ENCODE peak calls at places on chromosome 9, in nine cellular contexts. One of them, this sample, is unnamed.

GRCh38 chr9:136312436-136312835 is 8.5 kb upstream of the CCDC187 start:
- DNase-seq in tibial nerve: no peak
- DNase-seq in HepG2: no peak
- DNase-seq in A549: peak; percentile 74
- DNase-seq in suprapubic skin: no peak
- DNase-seq in upper lobe of left lung: peak; percentile 77
- DNase-seq in transverse colon: peak; percentile 31
- DNase-seq in ovary: peak; percentile 55
- DNase-seq in K562: peak; percentile 63
- DNase-seq in this sample: peak; percentile 54

GRCh38 chr9:4381744-4382143 is 81.9 kb upstream of the GLIS3 start:
- DNase-seq in tibial nerve: no peak
- DNase-seq in HepG2: no peak
- DNase-seq in A549: no peak
- DNase-seq in suprapubic skin: no peak
- DNase-seq in upper lobe of left lung: no peak
- DNase-seq in transverse colon: no peak
- DNase-seq in ovary: no peak
- DNase-seq in K562: no peak
- DNase-seq in this sample: no peak

GRCh38 chr9:22105005-22105722 is 96.1 kb upstream of the CDKN2B start:
- DNase-seq in tibial nerve: no peak
- DNase-seq in HepG2: no peak
- DNase-seq in A549: no peak
- DNase-seq in suprapubic skin: no peak
- DNase-seq in upper lobe of left lung: no peak
- DNase-seq in transverse colon: no peak
- DNase-seq in ovary: no peak
- DNase-seq in K562: no peak
- DNase-seq in this sample: no peak

GRCh38 chr9:8599937-8600336 is 800.4 kb upstream of the DMAC1 start:
- DNase-seq in tibial nerve: no peak
- DNase-seq in HepG2: no peak
- DNase-seq in A549: no peak
- DNase-seq in suprapubic skin: no peak
- DNase-seq in upper lobe of left lung: no peak
- DNase-seq in transverse colon: no peak
- DNase-seq in ovary: no peak
- DNase-seq in K562: no peak
- DNase-seq in this sample: no peak

GRCh38 chr9:137445930-137446431 is 4.8 kb upstream of the ENTPD8 start:
- DNase-seq in tibial nerve: no peak
- DNase-seq in HepG2: no peak
- DNase-seq in A549: no peak
- DNase-seq in suprapubic skin: peak; percentile 76
- DNase-seq in upper lobe of left lung: peak; percentile 80
- DNase-seq in transverse colon: no peak
- DNase-seq in ovary: no peak
- DNase-seq in K562: no peak
- DNase-seq in this sample: no peak

GRCh38 chr9:100354121-100354800 is 1.5 kb upstream of the TEX10 start:
- DNase-seq in tibial nerve: no peak
- DNase-seq in HepG2: no peak
- DNase-seq in A549: no peak
- DNase-seq in suprapubic skin: no peak
- DNase-seq in upper lobe of left lung: no peak
- DNase-seq in transverse colon: no peak
- DNase-seq in ovary: no peak
- DNase-seq in K562: no peak
- DNase-seq in this sample: no peak

GRCh38 chr9:126397056-126397455 is 70.4 kb downstream of the MVB12B start:
- DNase-seq in tibial nerve: no peak
- DNase-seq in HepG2: no peak
- DNase-seq in A549: peak; percentile 10
- DNase-seq in suprapubic skin: no peak
- DNase-seq in upper lobe of left lung: no peak
- DNase-seq in transverse colon: peak; percentile 66
- DNase-seq in ovary: no peak
- DNase-seq in K562: no peak
- DNase-seq in this sample: peak; percentile 50

GRCh38 chr9:86586144-86586494 is 231.9 kb upstream of the TUT7 start:
- DNase-seq in tibial nerve: no peak
- DNase-seq in HepG2: no peak
- DNase-seq in A549: no peak
- DNase-seq in suprapubic skin: no peak
- DNase-seq in upper lobe of left lung: no peak
- DNase-seq in transverse colon: no peak
- DNase-seq in ovary: no peak
- DNase-seq in K562: no peak
- DNase-seq in this sample: no peak

GRCh38 chr9:72665421-72665820 is 144.0 kb downstream of the TMC1 start:
- DNase-seq in tibial nerve: no peak
- DNase-seq in HepG2: no peak
- DNase-seq in A549: no peak
- DNase-seq in suprapubic skin: no peak
- DNase-seq in upper lobe of left lung: no peak
- DNase-seq in transverse colon: no peak
- DNase-seq in ovary: no peak
- DNase-seq in K562: no peak
- DNase-seq in this sample: no peak

GRCh38 chr9:18906656-18907395 is 126.2 kb downstream of the SAXO1 start:
- DNase-seq in tibial nerve: no peak
- DNase-seq in HepG2: no peak
- DNase-seq in A549: no peak
- DNase-seq in suprapubic skin: no peak
- DNase-seq in upper lobe of left lung: peak; percentile 60
- DNase-seq in transverse colon: no peak
- DNase-seq in ovary: no peak
- DNase-seq in K562: no peak
- DNase-seq in this sample: no peak

GRCh38 chr9:72187296-72187695 is 38.1 kb downstream of the GDA start:
- DNase-seq in tibial nerve: no peak
- DNase-seq in HepG2: no peak
- DNase-seq in A549: no peak
- DNase-seq in suprapubic skin: no peak
- DNase-seq in upper lobe of left lung: no peak
- DNase-seq in transverse colon: no peak
- DNase-seq in ovary: no peak
- DNase-seq in K562: no peak
- DNase-seq in this sample: no peak

GRCh38 chr9:92196909-92197308 is 81.7 kb upstream of the SPTLC1 start:
- DNase-seq in tibial nerve: no peak
- DNase-seq in HepG2: peak; percentile 89
- DNase-seq in A549: no peak
- DNase-seq in suprapubic skin: no peak
- DNase-seq in upper lobe of left lung: no peak
- DNase-seq in transverse colon: no peak
- DNase-seq in ovary: no peak
- DNase-seq in K562: no peak
- DNase-seq in this sample: no peak

GRCh38 chr9:19137282-19137681 is 10.0 kb upstream of the PLIN2 start:
- DNase-seq in tibial nerve: no peak
- DNase-seq in HepG2: no peak
- DNase-seq in A549: no peak
- DNase-seq in suprapubic skin: no peak
- DNase-seq in upper lobe of left lung: no peak
- DNase-seq in transverse colon: no peak
- DNase-seq in ovary: no peak
- DNase-seq in K562: no peak
- DNase-seq in this sample: no peak

GRCh38 chr9:2837915-2838314 is 6.0 kb downstream of the PUM3 start:
- DNase-seq in tibial nerve: no peak
- DNase-seq in HepG2: no peak
- DNase-seq in A549: peak; percentile 25
- DNase-seq in suprapubic skin: no peak
- DNase-seq in upper lobe of left lung: no peak
- DNase-seq in transverse colon: no peak
- DNase-seq in ovary: no peak
- DNase-seq in K562: no peak
- DNase-seq in this sample: no peak

GRCh38 chr9:95105519-95106287 is 211.8 kb downstream of the FANCC start:
- DNase-seq in tibial nerve: no peak
- DNase-seq in HepG2: no peak
- DNase-seq in A549: no peak
- DNase-seq in suprapubic skin: peak; percentile 24
- DNase-seq in upper lobe of left lung: no peak
- DNase-seq in transverse colon: no peak
- DNase-seq in ovary: no peak
- DNase-seq in K562: no peak
- DNase-seq in this sample: no peak

GRCh38 chr9:95103385-95104087 is 214.0 kb downstream of the FANCC start:
- DNase-seq in tibial nerve: no peak
- DNase-seq in HepG2: peak; percentile 28
- DNase-seq in A549: no peak
- DNase-seq in suprapubic skin: no peak
- DNase-seq in upper lobe of left lung: no peak
- DNase-seq in transverse colon: no peak
- DNase-seq in ovary: no peak
- DNase-seq in K562: no peak
- DNase-seq in this sample: no peak

GRCh38 chr9:95102572-95102971 is 214.9 kb downstream of the FANCC start:
- DNase-seq in tibial nerve: no peak
- DNase-seq in HepG2: no peak
- DNase-seq in A549: no peak
- DNase-seq in suprapubic skin: no peak
- DNase-seq in upper lobe of left lung: no peak
- DNase-seq in transverse colon: no peak
- DNase-seq in ovary: no peak
- DNase-seq in K562: no peak
- DNase-seq in this sample: no peak

GRCh38 chr9:95104966-95105365 is 212.5 kb downstream of the FANCC start:
- DNase-seq in tibial nerve: no peak
- DNase-seq in HepG2: no peak
- DNase-seq in A549: no peak
- DNase-seq in suprapubic skin: no peak
- DNase-seq in upper lobe of left lung: no peak
- DNase-seq in transverse colon: no peak
- DNase-seq in ovary: no peak
- DNase-seq in K562: no peak
- DNase-seq in this sample: no peak

DNA sequence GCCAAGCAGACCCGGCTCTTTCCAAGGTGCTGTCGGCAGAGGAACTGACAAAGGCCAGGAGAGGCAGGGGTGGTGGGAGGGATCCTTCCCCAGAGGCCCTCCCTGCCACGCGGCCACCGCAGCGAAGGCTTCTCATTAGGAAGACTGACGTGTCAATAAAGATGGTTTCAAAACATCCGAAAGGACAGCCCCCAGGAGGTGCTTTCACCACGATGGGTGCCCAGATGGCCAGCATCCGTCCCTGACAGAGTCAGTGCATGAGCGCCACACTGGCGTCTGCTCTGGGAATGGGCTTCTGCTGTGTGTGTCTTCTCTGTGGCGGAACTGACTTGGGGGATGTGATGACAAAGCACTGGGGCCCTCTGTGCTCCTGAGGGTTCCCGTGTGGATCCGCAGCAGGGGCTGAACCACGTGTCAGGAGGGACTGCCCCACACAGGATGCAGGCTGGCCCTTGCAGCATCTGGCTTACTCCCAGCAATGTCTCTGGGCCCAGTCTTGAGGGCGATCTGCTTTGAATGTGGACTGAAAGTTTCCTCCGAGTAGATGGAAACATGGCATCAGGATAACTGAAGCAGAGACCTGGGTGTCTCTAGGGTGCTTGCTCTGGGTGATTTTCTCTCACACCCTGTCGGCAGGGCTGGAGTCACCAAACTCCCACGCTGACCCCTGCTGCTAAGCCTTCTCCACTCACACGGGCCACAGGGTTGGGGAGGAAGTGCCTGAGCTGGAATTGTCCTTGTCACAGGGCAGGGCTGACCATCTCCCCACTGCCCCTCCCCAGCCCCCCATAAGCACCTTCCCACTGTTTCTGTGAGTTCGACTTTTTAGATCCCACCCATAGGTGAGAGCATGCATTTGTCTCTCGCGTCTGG is 213.2 kb downstream of the FANCC start:
- DNase-seq in tibial nerve: no peak
- DNase-seq in HepG2: no peak
- DNase-seq in A549: no peak
- DNase-seq in suprapubic skin: no peak
- DNase-seq in upper lobe of left lung: no peak
- DNase-seq in transverse colon: no peak
- DNase-seq in ovary: no peak
- DNase-seq in K562: no peak
- DNase-seq in this sample: no peak
- TF ChIP-seq EP300 in tibial nerve: no peak
- TF ChIP-seq EP300 in HepG2: no peak
- TF ChIP-seq EP300 in A549: no peak
- TF ChIP-seq EP300 in suprapubic skin: no peak
- TF ChIP-seq EP300 in upper lobe of left lung: no peak
- TF ChIP-seq EP300 in transverse colon: no peak
- TF ChIP-seq EP300 in ovary: no peak
- TF ChIP-seq EP300 in K562: no peak
- TF ChIP-seq EP300 in this sample: no peak

GRCh38 chr9:129435272-129435671 is 185.6 kb downstream of the C9orf50 start:
- DNase-seq in tibial nerve: no peak
- DNase-seq in HepG2: no peak
- DNase-seq in A549: no peak
- DNase-seq in suprapubic skin: no peak
- DNase-seq in upper lobe of left lung: no peak
- DNase-seq in transverse colon: no peak
- DNase-seq in ovary: peak; percentile 25
- DNase-seq in K562: no peak
- DNase-seq in this sample: peak; percentile 52
- TF ChIP-seq POLR2A in tibial nerve: no peak
- TF ChIP-seq POLR2A in HepG2: no peak
- TF ChIP-seq POLR2A in A549: no peak
- TF ChIP-seq POLR2A in suprapubic skin: no peak
- TF ChIP-seq POLR2A in upper lobe of left lung: no peak
- TF ChIP-seq POLR2A in transverse colon: no peak
- TF ChIP-seq POLR2A in ovary: no peak
- TF ChIP-seq POLR2A in K562: no peak
- TF ChIP-seq POLR2A in this sample: no peak

DNA sequence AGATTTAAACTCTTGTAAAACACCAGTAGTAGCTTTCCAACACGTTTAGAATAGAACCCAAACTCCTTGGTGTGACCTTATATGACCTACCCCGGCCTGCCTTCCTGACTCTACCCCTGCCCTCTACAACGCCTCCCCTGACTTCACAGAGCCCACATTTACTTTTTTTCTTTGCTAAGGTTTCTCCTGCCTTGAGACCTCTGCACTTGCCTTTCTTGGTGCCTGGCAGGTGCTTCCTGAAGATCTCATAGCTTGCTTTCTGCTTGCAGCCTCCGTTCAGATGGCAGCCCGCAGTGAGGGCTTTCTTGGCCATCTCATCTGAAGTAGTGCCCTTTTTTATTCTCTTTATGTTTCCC is 24.3 kb downstream of the NUP214 start:
- DNase-seq in tibial nerve: no peak
- DNase-seq in HepG2: no peak
- DNase-seq in A549: no peak
- DNase-seq in suprapubic skin: no peak
- DNase-seq in upper lobe of left lung: no peak
- DNase-seq in transverse colon: no peak
- DNase-seq in ovary: no peak
- DNase-seq in K562: peak; percentile 63
- DNase-seq in this sample: no peak
- TF ChIP-seq EP300 in tibial nerve: no peak
- TF ChIP-seq EP300 in HepG2: no peak
- TF ChIP-seq EP300 in A549: no peak
- TF ChIP-seq EP300 in suprapubic skin: no peak
- TF ChIP-seq EP300 in upper lobe of left lung: no peak
- TF ChIP-seq EP300 in transverse colon: no peak
- TF ChIP-seq EP300 in ovary: no peak
- TF ChIP-seq EP300 in K562: no peak
- TF ChIP-seq EP300 in this sample: no peak

GRCh38 chr9:34651876-34652602 is at the start of gene IL11RA:
- DNase-seq in tibial nerve: peak; percentile 80
- DNase-seq in HepG2: peak; percentile 92
- DNase-seq in A549: peak; percentile 89
- DNase-seq in suprapubic skin: peak; percentile 90
- DNase-seq in upper lobe of left lung: peak; percentile 94
- DNase-seq in transverse colon: peak; percentile 90
- DNase-seq in ovary: peak; percentile 90
- DNase-seq in K562: peak; percentile 94
- DNase-seq in this sample: peak; percentile 69
- TF ChIP-seq POLR2A in tibial nerve: no peak
- TF ChIP-seq POLR2A in HepG2: no peak
- TF ChIP-seq POLR2A in A549: peak; percentile 55
- TF ChIP-seq POLR2A in suprapubic skin: no peak
- TF ChIP-seq POLR2A in upper lobe of left lung: peak; percentile 62
- TF ChIP-seq POLR2A in transverse colon: peak; percentile 61
- TF ChIP-seq POLR2A in ovary: peak; percentile 35
- TF ChIP-seq POLR2A in K562: peak; percentile 33
- TF ChIP-seq POLR2A in this sample: no peak